ENCODE peak calls at places on chromosomes 4 and X, in four cellular contexts. P is skeletal muscle cell, E is foreskin fibroblast, O is PC-9. G is an unnamed sample.

GRCh38 chrX:33607042-33607595 is 395.8 kb upstream of the DMD start:
- DNase-seq in P (no peak), E (no peak), O (no peak), G (no peak)

GRCh38 chr4:128468485-128468989 is 180.9 kb upstream of the PGRMC2 start:
- DNase-seq in P (peak; percentile 98), E (peak; percentile 97), O (no peak), G (peak; percentile 57)

GRCh38 chr4:27008693-27009092 is 148.1 kb downstream of the STIM2 start:
- DNase-seq in P (no peak), E (peak; percentile 40), O (no peak), G (no peak)

GRCh38 chrX:16316336-16316735 is 149.1 kb downstream of the MAGEB17 start:
- DNase-seq in P (no peak), E (no peak), O (no peak), G (no peak)

GRCh38 chr4:174539571-174539970 is 17.3 kb upstream of the HPGD start:
- DNase-seq in P (no peak), E (no peak), O (no peak), G (no peak)

GRCh38 chr4:168384437-168385141 is 66.0 kb upstream of the DDX60 start:
- DNase-seq in P (no peak), E (peak; percentile 36), O (no peak), G (no peak)

GRCh38 chr4:76589402-76589801 is 154.4 kb downstream of the SHROOM3 start:
- DNase-seq in P (no peak), E (peak; percentile 65), O (peak; percentile 72), G (no peak)

GRCh38 chr4:15990570-15991285 is 27.8 kb upstream of the FGFBP2 start:
- DNase-seq in P (no peak), E (no peak), O (no peak), G (no peak)

GRCh38 chrX:74492720-74493201 is 71.5 kb downstream of the SLC16A2 start:
- DNase-seq in P (no peak), E (peak; percentile 4), O (no peak), G (peak; percentile 61)

GRCh38 chr4:151772322-151772721 is 11.5 kb upstream of the GATB start:
- DNase-seq in P (no peak), E (no peak), O (no peak), G (no peak)

GRCh38 chrX:31483336-31483735 is 411.5 kb upstream of the FTHL17 start:
- DNase-seq in P (peak; percentile 45), E (peak; percentile 56), O (no peak), G (no peak)

GRCh38 chr4:141056473-141056872 is 76.8 kb downstream of the RNF150 start:
- DNase-seq in P (no peak), E (no peak), O (no peak), G (peak; percentile 41)

GRCh38 chrX:68307767-68308166 is 125.5 kb downstream of the OPHN1 start:
- DNase-seq in P (peak; percentile 55), E (peak; percentile 61), O (peak; percentile 94), G (no peak)

GRCh38 chrX:47078129-47079043 is at the start of gene RGN:
- DNase-seq in P (no peak), E (peak; percentile 17), O (no peak), G (no peak)

GRCh38 chr4:128232719-128233118 is 54.9 kb downstream of the PGRMC2 start:
- DNase-seq in P (no peak), E (no peak), O (no peak), G (no peak)

GRCh38 chr4:119113033-119113655 is 22.5 kb upstream of the MYOZ2 start:
- DNase-seq in P (peak; percentile 95), E (peak; percentile 90), O (peak; percentile 85), G (no peak)

GRCh38 chr4:101813604-101814003 is 23.1 kb downstream of the BANK1 start:
- DNase-seq in P (no peak), E (no peak), O (no peak), G (peak; percentile 90)

GRCh38 chr4:90357117-90357710 is 230.0 kb downstream of the CCSER1 start:
- DNase-seq in P (peak; percentile 38), E (peak; percentile 60), O (peak; percentile 48), G (peak; percentile 76)

GRCh38 chr4:115090483-115091075 is 22.8 kb downstream of the NDST4 start:
- DNase-seq in P (no peak), E (peak; percentile 18), O (no peak), G (peak; percentile 79)

GRCh38 chr4:23614284-23614892 is 275.5 kb downstream of the PPARGC1A start:
- DNase-seq in P (no peak), E (peak; percentile 1), O (no peak), G (peak; percentile 82)

GRCh38 chrX:11429543-11430085 is 136.4 kb downstream of the AMELX start:
- DNase-seq in P (no peak), E (no peak), O (no peak), G (no peak)

GRCh38 chrX:72105436-72105835 is 26.3 kb downstream of the RTL5 start:
- DNase-seq in P (no peak), E (no peak), O (no peak), G (no peak)

GRCh38 chr4:25879587-25879986 is 16.8 kb upstream of the SEL1L3 start:
- DNase-seq in P (no peak), E (no peak), O (no peak), G (no peak)

GRCh38 chr4:25879091-25879584 is 16.4 kb upstream of the SEL1L3 start:
- DNase-seq in P (no peak), E (no peak), O (no peak), G (peak; percentile 91)

GRCh38 chr4:25879991-25880641 is 17.3 kb upstream of the SEL1L3 start:
- DNase-seq in P (peak; percentile 49), E (no peak), O (no peak), G (peak; percentile 93)

GRCh38 chr4:25881187-25881586 is 18.4 kb upstream of the SEL1L3 start:
- DNase-seq in P (no peak), E (no peak), O (no peak), G (no peak)

GRCh38 chr4:25878676-25879075 is 15.9 kb upstream of the SEL1L3 start:
- DNase-seq in P (no peak), E (no peak), O (no peak), G (peak; percentile 94)
- H3K4me3 ChIP-seq in P (no peak overlapping the region), E (no peak overlapping the region), O (no peak overlapping the region), G (peak overlapping the region; percentile 48)

GRCh38 chr4:57154191-57154590 is 44.0 kb upstream of the IGFBP7 start:
- DNase-seq in P (no peak), E (peak; percentile 47), O (no peak), G (peak; percentile 5)
- H3K4me3 ChIP-seq in P (no peak overlapping the region), E (no peak overlapping the region), O (no peak overlapping the region), G (no peak overlapping the region)

DNA sequence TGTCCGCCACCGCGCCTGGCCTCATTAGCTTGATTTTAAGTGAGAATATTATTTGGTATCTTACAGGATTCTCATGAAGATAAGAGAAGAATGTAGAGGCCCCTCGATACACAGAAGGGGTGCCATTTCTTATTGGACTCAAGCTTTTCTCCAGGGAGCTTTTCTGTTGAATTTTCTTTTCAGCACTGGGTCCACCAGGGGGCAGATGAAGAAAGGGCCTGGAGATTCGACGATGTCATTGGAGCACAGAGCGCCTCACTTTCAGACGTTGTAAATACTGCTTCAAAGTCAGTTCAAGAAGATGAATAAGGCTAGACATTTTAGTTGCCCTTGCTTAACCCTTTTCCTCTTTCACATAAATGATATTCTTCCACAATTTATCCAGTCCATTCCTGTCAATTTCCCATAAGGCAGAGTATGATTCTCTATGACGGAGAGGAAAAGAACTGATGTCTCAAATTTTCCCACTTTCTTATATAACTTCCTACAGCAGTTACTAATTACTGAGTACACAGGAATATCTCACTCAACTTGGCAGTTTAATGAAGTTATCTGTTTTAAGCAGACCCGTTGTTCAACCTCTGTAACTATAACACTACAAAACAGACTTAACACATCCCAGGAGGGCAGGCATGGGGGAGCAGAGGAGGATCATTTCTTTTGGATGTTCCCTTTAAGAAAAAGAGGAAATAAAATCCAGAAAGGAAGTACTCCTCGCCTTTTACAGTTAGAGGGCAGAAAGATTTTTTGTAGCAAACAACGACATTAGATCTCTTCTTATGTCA is 12.0 kb upstream of the CENPU start:
- DNase-seq in P (no peak), E (peak; percentile 90), O (peak; percentile 44), G (peak; percentile 81)
- H3K4me3 ChIP-seq in P (no peak overlapping the region), E (peak overlapping the region; percentile 10), O (peak overlapping the region; percentile 36), G (no peak overlapping the region)

GRCh38 chr4:6719611-6720179 is 3.7 kb downstream of the BLOC1S4 start:
- DNase-seq in P (no peak), E (peak; percentile 28), O (no peak), G (no peak)
- H3K4me3 ChIP-seq in P (no peak overlapping the region), E (no peak overlapping the region), O (no peak overlapping the region), G (no peak overlapping the region)

DNA sequence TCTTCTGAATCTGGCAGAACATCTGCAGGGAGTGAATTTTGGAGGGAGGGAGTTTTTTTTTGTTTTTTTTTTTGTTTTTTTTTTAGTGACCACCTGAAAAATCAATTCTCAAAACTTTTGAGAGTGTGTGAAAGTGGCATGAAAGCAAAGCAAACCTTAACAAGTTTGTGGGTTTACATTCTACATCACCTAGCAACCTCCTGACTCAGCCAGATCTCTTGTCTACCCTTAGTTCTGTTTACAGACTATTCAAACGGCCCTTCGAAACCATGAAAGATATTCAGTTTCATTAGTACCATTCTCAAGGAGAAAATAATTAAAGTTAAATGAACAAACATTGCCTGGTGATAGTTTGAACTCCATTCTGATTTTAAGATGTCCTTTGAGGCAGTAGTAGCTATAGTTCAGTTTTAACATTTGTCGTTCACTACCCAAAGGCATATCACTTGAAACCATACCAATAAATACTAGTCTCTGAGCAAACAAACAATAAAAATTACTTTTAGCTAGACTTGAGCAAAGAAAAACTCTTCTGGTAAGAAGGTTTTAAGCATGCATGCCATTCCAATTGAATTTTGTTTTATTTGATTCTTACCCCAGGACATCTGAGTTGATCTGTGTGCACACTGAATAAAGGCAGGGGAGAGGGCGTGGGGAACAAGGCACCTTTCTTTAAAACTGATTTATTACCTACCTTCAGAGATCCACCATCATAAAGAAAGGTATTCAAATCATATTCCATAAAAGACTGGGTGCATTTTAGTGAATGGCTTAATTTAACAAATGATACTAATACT is 137.7 kb downstream of the ARX start:
- DNase-seq in P (no peak), E (no peak), O (peak; percentile 35), G (no peak)
- H3K4me3 ChIP-seq in P (no peak overlapping the region), E (no peak overlapping the region), O (no peak overlapping the region), G (no peak overlapping the region)

GRCh38 chr4:38129452-38129830 is 169.2 kb downstream of the PTTG2 start:
- DNase-seq in P (no peak), E (no peak), O (no peak), G (no peak)
- H3K4me3 ChIP-seq in P (no peak overlapping the region), E (no peak overlapping the region), O (no peak overlapping the region), G (no peak overlapping the region)

DNA sequence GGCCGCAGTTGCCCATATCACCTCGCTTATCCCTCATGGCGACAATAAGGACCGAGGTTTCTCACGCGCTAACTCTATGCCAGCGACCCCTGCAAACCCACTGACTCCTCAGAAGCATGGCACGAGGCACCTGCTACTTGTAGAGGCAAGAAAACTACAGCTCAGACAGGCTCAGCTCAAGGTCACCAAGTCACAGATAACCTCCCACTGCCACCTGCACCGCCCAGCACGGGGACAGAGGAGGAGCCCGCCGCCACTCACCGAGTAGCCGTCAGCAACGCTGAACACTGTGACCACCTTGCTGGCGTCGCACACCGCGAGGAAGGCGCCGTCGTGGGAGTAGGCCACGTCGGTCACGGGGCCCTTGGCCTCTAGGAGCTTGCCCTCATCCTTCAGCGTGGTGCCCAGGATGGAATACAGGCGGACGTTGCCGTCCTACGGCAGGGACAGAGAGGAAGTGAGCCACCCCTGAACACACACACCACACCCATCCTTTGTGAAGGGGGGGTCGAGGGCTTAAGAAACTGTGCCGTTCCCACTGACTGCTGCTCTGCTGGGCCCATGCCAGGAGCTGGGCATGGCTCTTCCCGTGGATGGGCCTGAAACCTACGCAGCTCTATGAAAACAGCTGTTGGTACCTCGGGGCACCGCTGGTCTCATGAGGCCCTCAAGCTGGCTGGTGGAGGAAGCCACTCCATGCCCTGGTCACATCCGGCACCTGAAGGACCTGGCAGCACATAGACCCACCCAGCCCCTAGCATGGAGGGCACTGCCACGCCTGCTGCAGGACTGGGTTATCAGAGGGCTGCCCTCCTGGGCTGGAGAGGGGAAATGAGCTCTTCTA is 38.9 kb downstream of the WDR1 start:
- DNase-seq in P (no peak), E (peak; percentile 36), O (no peak), G (no peak)
- H3K4me3 ChIP-seq in P (no peak overlapping the region), E (no peak overlapping the region), O (no peak overlapping the region), G (no peak overlapping the region)